ENCODE peak calls at places on chromosomes 13 and 19, in four cellular contexts. Y is GM19239; S is HS-5; J is activated T-helper 2 cell treated with anti-CD3 and anti-CD28 coated beads, Interferon-gamma antibody, Interleukin-2, Interleukin-4, amounts not matched to agents 10 μg/mL and 5 μg/mL and 100 μg/mL, durations not matched to agents 14 hours and 24 hours and 36 hours. B is an unnamed sample.

GRCh38 chr13:112712451-112712881 is 22.6 kb downstream of the ATP11A start:
- DNase-seq in S (no peak), Y (no peak), J (no peak), B (no peak)

GRCh38 chr19:12932392-12933286 is 872 bp downstream of the FARSA start:
- DNase-seq in S (no peak), J (no peak), Y (no peak), B (no peak)

GRCh38 chr19:2475702-2476450 is at the start of gene GADD45B:
- DNase-seq in J (peak), Y (peak), S (peak), B (peak)

GRCh38 chr19:35793381-35794165 is 18.2 kb downstream of the ARHGAP33 start:
- DNase-seq in J (no peak), Y (no peak), S (no peak), B (no peak)

GRCh38 chr19:39032164-39032918 is at the start of gene FBXO27:
- DNase-seq in Y (no peak), J (no peak), S (no peak), B (no peak)

GRCh38 chr13:31912641-31913401 is 118.8 kb upstream of the FRY start:
- DNase-seq in J (no peak), Y (no peak), S (no peak), B (no peak)

GRCh38 chr19:33683881-33684549 is 62.3 kb downstream of the CHST8 start:
- DNase-seq in S (no peak), J (no peak), Y (no peak), B (peak)

GRCh38 chr13:53490732-53491131 is 462.1 kb downstream of the OLFM4 start:
- DNase-seq in Y (no peak), J (no peak), S (no peak), B (no peak)

GRCh38 chr13:101627556-101627943 is 175.1 kb downstream of the ITGBL1 start:
- DNase-seq in S (no peak), Y (no peak), J (no peak), B (no peak)

GRCh38 chr19:42423462-42424344 is 3.5 kb downstream of the LIPE start:
- DNase-seq in Y (peak), S (peak), J (peak), B (peak)

GRCh38 chr13:65292488-65292901 is 1937.6 kb downstream of the PCDH9 start:
- DNase-seq in Y (no peak), S (peak), J (no peak), B (no peak)

GRCh38 chr13:29845440-29846056 is 4.9 kb downstream of the UBL3 start:
- DNase-seq in J (no peak), S (no peak), Y (no peak), B (no peak)

GRCh38 chr13:99980201-99981114 is 1.1 kb upstream of the ZIC2 start:
- DNase-seq in S (no peak), J (no peak), Y (no peak), B (peak)

GRCh38 chr19:2516727-2517126 is 40.8 kb downstream of the GADD45B start:
- DNase-seq in J (no peak), Y (no peak), S (no peak), B (no peak)

GRCh38 chr13:69809152-69809551 is 298.5 kb upstream of the ATXN8OS start:
- DNase-seq in S (no peak), Y (no peak), J (no peak), B (no peak)

GRCh38 chr19:46478356-46478986 is 7.1 kb upstream of the PNMA8A start:
- DNase-seq in J (no peak), S (no peak), Y (no peak), B (no peak)

GRCh38 chr13:99585609-99586008 is 84.3 kb downstream of the TM9SF2 start:
- DNase-seq in J (no peak), Y (no peak), S (no peak), B (no peak)

GRCh38 chr13:59823495-59823894 is 340.2 kb downstream of the DIAPH3 start:
- DNase-seq in J (no peak), S (peak), Y (no peak), B (no peak)

GRCh38 chr19:55336101-55336500 is 3.6 kb upstream of the KMT5C start:
- DNase-seq in Y (no peak), J (no peak), S (peak), B (no peak)

GRCh38 chr19:16394681-16395375 is 70.2 kb downstream of the KLF2 start:
- DNase-seq in Y (no peak), S (no peak), J (no peak), B (no peak)

GRCh38 chr19:45638930-45639729 is at the start of gene EML2:
- DNase-seq in J (peak), S (no peak), Y (no peak), B (peak)

GRCh38 chr19:41359741-41360140 is 4.2 kb downstream of the B9D2 start:
- DNase-seq in S (no peak), Y (no peak), J (no peak), B (no peak)

GRCh38 chr19:29831686-29832085 is 19.9 kb downstream of the CCNE1 start:
- DNase-seq in J (no peak), S (no peak), Y (no peak), B (no peak)

GRCh38 chr13:77124423-77124822 is 97.5 kb upstream of the FBXL3 start:
- DNase-seq in Y (no peak), J (no peak), S (no peak), B (no peak)

GRCh38 chr13:98172570-98173405 is 4.3 kb downstream of the RNF113B start:
- DNase-seq in S (no peak), Y (no peak), J (no peak), B (no peak)

GRCh38 chr13:77918391-77919261 is at the start of gene EDNRB:
- DNase-seq in Y (no peak), S (no peak), J (no peak), B (no peak)

GRCh38 chr13:61277877-61278276 is 137.8 kb downstream of the PCDH20 start:
- DNase-seq in S (no peak), J (no peak), Y (no peak), B (no peak)

GRCh38 chr13:98155475-98156111 is 12.7 kb downstream of the FARP1 start:
- DNase-seq in S (no peak), J (no peak), Y (no peak), B (no peak)

GRCh38 chr19:1183543-1184172 is 9.6 kb upstream of the SBNO2 start:
- DNase-seq in J (no peak), Y (no peak), S (no peak), B (peak)

GRCh38 chr13:91609353-91609752 is 210.9 kb downstream of the GPC5 start:
- DNase-seq in S (no peak), Y (no peak), J (no peak), B (no peak)

GRCh38 chr19:2724148-2724557 is 3.0 kb upstream of the DIRAS1 start:
- DNase-seq in S (no peak), Y (no peak), J (no peak), B (no peak)

GRCh38 chr19:19602713-19603320 is 15.7 kb downstream of the PBX4 start:
- DNase-seq in S (no peak), Y (no peak), J (no peak), B (no peak)

GRCh38 chr13:91946498-91947070 is 548.2 kb downstream of the GPC5 start:
- DNase-seq in S (no peak), Y (no peak), J (no peak), B (peak)

GRCh38 chr19:45922281-45922680 is 7.7 kb upstream of the NANOS2 start:
- DNase-seq in Y (no peak), J (no peak), S (no peak), B (no peak)

GRCh38 chr13:69108486-69108885 is 999.1 kb upstream of the ATXN8OS start:
- DNase-seq in S (no peak), Y (no peak), J (no peak), B (no peak)

GRCh38 chr13:110746443-110746842 is 32.9 kb downstream of the ING1 start:
- DNase-seq in S (no peak), Y (no peak), J (no peak), B (no peak)